ENCODE peak calls at places on chromosomes 4 and X, in seven cellular contexts. One of them, this sample, is unnamed.
A peak's percentile ranks its signal among the peaks of the same experiment; 100 is the strongest.

GRCh38 chr4:146260521-146260920 is 46.2 kb downstream of the REELD1 start:
- DNase-seq in mucosa of descending colon: no peak
- DNase-seq in prostate gland: no peak
- DNase-seq in foreskin melanocyte: no peak
- DNase-seq in omental fat pad: no peak
- DNase-seq in fibroblast of pulmonary artery: no peak
- DNase-seq in dermis blood vessel endothelial cell: no peak
- DNase-seq in this sample: no peak

GRCh38 chr4:31194823-31195222 is 474.7 kb downstream of the PCDH7 start:
- DNase-seq in mucosa of descending colon: no peak
- DNase-seq in foreskin melanocyte: no peak
- DNase-seq in omental fat pad: no peak
- DNase-seq in dermis blood vessel endothelial cell: peak; percentile 0
- DNase-seq in prostate gland: no peak
- DNase-seq in fibroblast of pulmonary artery: peak; percentile 8
- DNase-seq in this sample: no peak

GRCh38 chrX:145002776-145003175 is 244.5 kb upstream of the SPANXN1 start:
- DNase-seq in fibroblast of pulmonary artery: no peak
- DNase-seq in foreskin melanocyte: no peak
- DNase-seq in mucosa of descending colon: no peak
- DNase-seq in prostate gland: no peak
- DNase-seq in omental fat pad: no peak
- DNase-seq in dermis blood vessel endothelial cell: no peak
- DNase-seq in this sample: no peak

GRCh38 chr4:6198768-6199343 is 1.5 kb downstream of the JAKMIP1 start:
- DNase-seq in dermis blood vessel endothelial cell: no peak
- DNase-seq in fibroblast of pulmonary artery: no peak
- DNase-seq in foreskin melanocyte: no peak
- DNase-seq in omental fat pad: no peak
- DNase-seq in prostate gland: no peak
- DNase-seq in mucosa of descending colon: no peak
- DNase-seq in this sample: peak; percentile 40

GRCh38 chr4:180134116-180134866 is 2108.9 kb upstream of the TENM3 start:
- DNase-seq in prostate gland: no peak
- DNase-seq in fibroblast of pulmonary artery: no peak
- DNase-seq in foreskin melanocyte: peak; percentile 38
- DNase-seq in mucosa of descending colon: peak; percentile 40
- DNase-seq in dermis blood vessel endothelial cell: no peak
- DNase-seq in omental fat pad: no peak
- DNase-seq in this sample: no peak

GRCh38 chr4:6566582-6567190 is 8.3 kb upstream of the MAN2B2 start:
- DNase-seq in prostate gland: no peak
- DNase-seq in foreskin melanocyte: no peak
- DNase-seq in omental fat pad: no peak
- DNase-seq in dermis blood vessel endothelial cell: no peak
- DNase-seq in mucosa of descending colon: no peak
- DNase-seq in fibroblast of pulmonary artery: no peak
- DNase-seq in this sample: no peak

GRCh38 chr4:107258359-107258758 is 222.2 kb upstream of the DKK2 start:
- DNase-seq in omental fat pad: no peak
- DNase-seq in prostate gland: no peak
- DNase-seq in dermis blood vessel endothelial cell: no peak
- DNase-seq in fibroblast of pulmonary artery: peak; percentile 72
- DNase-seq in foreskin melanocyte: no peak
- DNase-seq in mucosa of descending colon: no peak
- DNase-seq in this sample: peak; percentile 69

GRCh38 chr4:79917246-79917645 is 155.8 kb downstream of the ANTXR2 start:
- DNase-seq in fibroblast of pulmonary artery: peak; percentile 75
- DNase-seq in dermis blood vessel endothelial cell: peak; percentile 74
- DNase-seq in omental fat pad: no peak
- DNase-seq in mucosa of descending colon: no peak
- DNase-seq in foreskin melanocyte: peak; percentile 16
- DNase-seq in prostate gland: no peak
- DNase-seq in this sample: peak; percentile 1

GRCh38 chrX:53263597-53264094 is 17.7 kb downstream of the IQSEC2 start:
- DNase-seq in mucosa of descending colon: no peak
- DNase-seq in prostate gland: no peak
- DNase-seq in fibroblast of pulmonary artery: peak; percentile 44
- DNase-seq in dermis blood vessel endothelial cell: peak; percentile 51
- DNase-seq in foreskin melanocyte: no peak
- DNase-seq in omental fat pad: no peak
- DNase-seq in this sample: peak; percentile 53

GRCh38 chr4:138677651-138678202 is 337.9 kb upstream of the NOCT start:
- DNase-seq in omental fat pad: no peak
- DNase-seq in foreskin melanocyte: no peak
- DNase-seq in fibroblast of pulmonary artery: no peak
- DNase-seq in dermis blood vessel endothelial cell: no peak
- DNase-seq in mucosa of descending colon: no peak
- DNase-seq in prostate gland: no peak
- DNase-seq in this sample: no peak

GRCh38 chrX:22800360-22800759 is 199.4 kb upstream of the DDX53 start:
- DNase-seq in foreskin melanocyte: peak; percentile 62
- DNase-seq in fibroblast of pulmonary artery: peak; percentile 93
- DNase-seq in prostate gland: no peak
- DNase-seq in omental fat pad: no peak
- DNase-seq in dermis blood vessel endothelial cell: peak; percentile 61
- DNase-seq in mucosa of descending colon: no peak
- DNase-seq in this sample: peak; percentile 85

GRCh38 chrX:15737957-15738685 is at the start of gene CA5B:
- DNase-seq in prostate gland: peak; percentile 94
- DNase-seq in fibroblast of pulmonary artery: peak; percentile 91
- DNase-seq in mucosa of descending colon: peak; percentile 98
- DNase-seq in foreskin melanocyte: peak; percentile 81
- DNase-seq in dermis blood vessel endothelial cell: peak; percentile 90
- DNase-seq in omental fat pad: peak; percentile 88
- DNase-seq in this sample: peak; percentile 71

GRCh38 chr4:61152433-61152832 is 47.7 kb upstream of the ADGRL3 start:
- DNase-seq in dermis blood vessel endothelial cell: no peak
- DNase-seq in prostate gland: no peak
- DNase-seq in mucosa of descending colon: no peak
- DNase-seq in omental fat pad: no peak
- DNase-seq in fibroblast of pulmonary artery: no peak
- DNase-seq in foreskin melanocyte: no peak
- DNase-seq in this sample: no peak

GRCh38 chr4:52659016-52659721 is at the start of gene USP46:
- DNase-seq in fibroblast of pulmonary artery: peak; percentile 74
- DNase-seq in omental fat pad: no peak
- DNase-seq in foreskin melanocyte: peak; percentile 42
- DNase-seq in prostate gland: peak; percentile 67
- DNase-seq in dermis blood vessel endothelial cell: peak; percentile 76
- DNase-seq in mucosa of descending colon: peak; percentile 80
- DNase-seq in this sample: peak; percentile 50

GRCh38 chrX:17668929-17669328 is 68.4 kb upstream of the SCML1 start:
- DNase-seq in mucosa of descending colon: no peak
- DNase-seq in foreskin melanocyte: no peak
- DNase-seq in omental fat pad: no peak
- DNase-seq in dermis blood vessel endothelial cell: no peak
- DNase-seq in prostate gland: no peak
- DNase-seq in fibroblast of pulmonary artery: no peak
- DNase-seq in this sample: no peak

GRCh38 chrX:40922307-40922706 is 162.9 kb upstream of the USP9X start:
- DNase-seq in fibroblast of pulmonary artery: peak; percentile 71
- DNase-seq in prostate gland: no peak
- DNase-seq in mucosa of descending colon: no peak
- DNase-seq in dermis blood vessel endothelial cell: peak; percentile 57
- DNase-seq in omental fat pad: no peak
- DNase-seq in foreskin melanocyte: no peak
- DNase-seq in this sample: peak; percentile 66

GRCh38 chrX:41621236-41621651 is 67.5 kb upstream of the GPR34 start:
- DNase-seq in prostate gland: no peak
- DNase-seq in dermis blood vessel endothelial cell: no peak
- DNase-seq in foreskin melanocyte: no peak
- DNase-seq in omental fat pad: no peak
- DNase-seq in fibroblast of pulmonary artery: peak; percentile 53
- DNase-seq in mucosa of descending colon: no peak
- DNase-seq in this sample: peak; percentile 75

GRCh38 chr4:183600189-183600685 is 58.7 kb downstream of the RWDD4 start:
- DNase-seq in omental fat pad: no peak
- DNase-seq in fibroblast of pulmonary artery: peak; percentile 22
- DNase-seq in mucosa of descending colon: no peak
- DNase-seq in dermis blood vessel endothelial cell: peak; percentile 42
- DNase-seq in foreskin melanocyte: no peak
- DNase-seq in prostate gland: no peak
- DNase-seq in this sample: no peak

GRCh38 chr4:138242830-138243149 is 641 bp upstream of the SLC7A11 start:
- DNase-seq in omental fat pad: no peak
- DNase-seq in fibroblast of pulmonary artery: no peak
- DNase-seq in dermis blood vessel endothelial cell: no peak
- DNase-seq in foreskin melanocyte: no peak
- DNase-seq in mucosa of descending colon: no peak
- DNase-seq in prostate gland: no peak
- DNase-seq in this sample: no peak

GRCh38 chr4:121376541-121376940 is 4.3 kb downstream of the QRFPR start:
- DNase-seq in prostate gland: no peak
- DNase-seq in fibroblast of pulmonary artery: no peak
- DNase-seq in omental fat pad: no peak
- DNase-seq in mucosa of descending colon: no peak
- DNase-seq in dermis blood vessel endothelial cell: no peak
- DNase-seq in foreskin melanocyte: no peak
- DNase-seq in this sample: no peak

GRCh38 chr4:141538001-141538400 is 98.4 kb upstream of the IL15 start:
- DNase-seq in omental fat pad: no peak
- DNase-seq in dermis blood vessel endothelial cell: no peak
- DNase-seq in mucosa of descending colon: no peak
- DNase-seq in fibroblast of pulmonary artery: no peak
- DNase-seq in prostate gland: no peak
- DNase-seq in foreskin melanocyte: no peak
- DNase-seq in this sample: no peak

GRCh38 chr4:102319594-102319993 is 25.7 kb downstream of the SLC39A8 start:
- DNase-seq in foreskin melanocyte: no peak
- DNase-seq in omental fat pad: no peak
- DNase-seq in mucosa of descending colon: no peak
- DNase-seq in prostate gland: no peak
- DNase-seq in dermis blood vessel endothelial cell: no peak
- DNase-seq in fibroblast of pulmonary artery: no peak
- DNase-seq in this sample: no peak

GRCh38 chr4:1170805-1171305 is 1.5 kb downstream of the SPON2 start:
- DNase-seq in mucosa of descending colon: peak; percentile 67
- DNase-seq in fibroblast of pulmonary artery: no peak
- DNase-seq in prostate gland: no peak
- DNase-seq in dermis blood vessel endothelial cell: no peak
- DNase-seq in omental fat pad: no peak
- DNase-seq in foreskin melanocyte: no peak
- DNase-seq in this sample: no peak

GRCh38 chr4:38503689-38504395 is 160.2 kb upstream of the KLF3 start:
- DNase-seq in fibroblast of pulmonary artery: no peak
- DNase-seq in dermis blood vessel endothelial cell: no peak
- DNase-seq in prostate gland: no peak
- DNase-seq in mucosa of descending colon: no peak
- DNase-seq in omental fat pad: no peak
- DNase-seq in foreskin melanocyte: no peak
- DNase-seq in this sample: no peak

GRCh38 chr4:38980903-38981676 is 51.1 kb downstream of the TMEM156 start:
- DNase-seq in foreskin melanocyte: peak; percentile 31
- DNase-seq in fibroblast of pulmonary artery: peak; percentile 91
- DNase-seq in mucosa of descending colon: no peak
- DNase-seq in prostate gland: no peak
- DNase-seq in dermis blood vessel endothelial cell: peak; percentile 77
- DNase-seq in omental fat pad: no peak
- DNase-seq in this sample: no peak

GRCh38 chrX:20906571-20906970 is 467.6 kb upstream of the CNKSR2 start:
- DNase-seq in foreskin melanocyte: no peak
- DNase-seq in prostate gland: no peak
- DNase-seq in omental fat pad: no peak
- DNase-seq in dermis blood vessel endothelial cell: no peak
- DNase-seq in mucosa of descending colon: no peak
- DNase-seq in fibroblast of pulmonary artery: no peak
- DNase-seq in this sample: peak; percentile 22

GRCh38 chrX:56564182-56564885 is 907 bp downstream of the UBQLN2 start:
- DNase-seq in foreskin melanocyte: no peak
- DNase-seq in fibroblast of pulmonary artery: peak; percentile 18
- DNase-seq in omental fat pad: no peak
- DNase-seq in mucosa of descending colon: peak; percentile 52
- DNase-seq in prostate gland: peak; percentile 3
- DNase-seq in dermis blood vessel endothelial cell: peak; percentile 35
- DNase-seq in this sample: peak; percentile 24

GRCh38 chrX:119734897-119735339 is 23.5 kb upstream of the SOWAHD start:
- DNase-seq in foreskin melanocyte: no peak
- DNase-seq in fibroblast of pulmonary artery: no peak
- DNase-seq in dermis blood vessel endothelial cell: peak; percentile 21
- DNase-seq in omental fat pad: no peak
- DNase-seq in prostate gland: no peak
- DNase-seq in mucosa of descending colon: no peak
- DNase-seq in this sample: no peak

GRCh38 chr4:77072195-77072753 is 3.5 kb downstream of the CCNI start:
- DNase-seq in fibroblast of pulmonary artery: no peak
- DNase-seq in prostate gland: no peak
- DNase-seq in dermis blood vessel endothelial cell: no peak
- DNase-seq in omental fat pad: no peak
- DNase-seq in mucosa of descending colon: no peak
- DNase-seq in foreskin melanocyte: no peak
- DNase-seq in this sample: no peak

GRCh38 chr4:44186096-44186849 is 262.3 kb downstream of the KCTD8 start:
- DNase-seq in dermis blood vessel endothelial cell: peak; percentile 9
- DNase-seq in omental fat pad: no peak
- DNase-seq in foreskin melanocyte: no peak
- DNase-seq in mucosa of descending colon: no peak
- DNase-seq in prostate gland: no peak
- DNase-seq in fibroblast of pulmonary artery: no peak
- DNase-seq in this sample: no peak

GRCh38 chrX:13270360-13270759 is 49.5 kb downstream of the ATXN3L start:
- DNase-seq in mucosa of descending colon: no peak
- DNase-seq in foreskin melanocyte: no peak
- DNase-seq in fibroblast of pulmonary artery: no peak
- DNase-seq in dermis blood vessel endothelial cell: no peak
- DNase-seq in prostate gland: no peak
- DNase-seq in omental fat pad: no peak
- DNase-seq in this sample: no peak

GRCh38 chr4:48262926-48263325 is 6.7 kb downstream of the TEC start:
- DNase-seq in prostate gland: no peak
- DNase-seq in foreskin melanocyte: no peak
- DNase-seq in dermis blood vessel endothelial cell: no peak
- DNase-seq in mucosa of descending colon: no peak
- DNase-seq in omental fat pad: no peak
- DNase-seq in fibroblast of pulmonary artery: no peak
- DNase-seq in this sample: no peak

GRCh38 chrX:116204947-116205346 is 34.4 kb downstream of the AGTR2 start:
- DNase-seq in fibroblast of pulmonary artery: peak; percentile 41
- DNase-seq in prostate gland: peak; percentile 3
- DNase-seq in dermis blood vessel endothelial cell: peak; percentile 0
- DNase-seq in foreskin melanocyte: peak; percentile 8
- DNase-seq in omental fat pad: no peak
- DNase-seq in mucosa of descending colon: no peak
- DNase-seq in this sample: no peak

GRCh38 chr4:8727131-8727530 is 134.6 kb downstream of the CPZ start:
- DNase-seq in omental fat pad: no peak
- DNase-seq in mucosa of descending colon: no peak
- DNase-seq in dermis blood vessel endothelial cell: no peak
- DNase-seq in fibroblast of pulmonary artery: no peak
- DNase-seq in prostate gland: no peak
- DNase-seq in foreskin melanocyte: no peak
- DNase-seq in this sample: no peak

This sample was measured in NCI-H226.